ENCODE peak calls at places on chromosomes 12 and 14, in eight cellular contexts. I, G, F, Q, L, P, M and A are unnamed samples.

GRCh38 chr12:6952860-6953416 is 1.8 kb downstream of the PTPN6 start:
- DNase-seq in I (no peak), G (no peak), F (no peak), Q (no peak), L (no peak), P (no peak), M (no peak), A (no peak)

GRCh38 chr14:94773017-94773681 is 3.2 kb upstream of the GSC start:
- DNase-seq in I (peak), G (no peak), F (no peak), Q (no peak), L (peak), P (no peak), M (no peak), A (peak)

GRCh38 chr12:49018282-49019119 is at the start of gene PRKAG1:
- DNase-seq in I (peak), G (peak), F (peak), Q (peak), L (peak), P (peak), M (peak), A (peak)

GRCh38 chr12:94740601-94741362 is 90.4 kb upstream of the TMCC3 start:
- DNase-seq in I (no peak), G (no peak), F (no peak), Q (no peak), L (no peak), P (no peak), M (no peak), A (no peak)

GRCh38 chr14:72538387-72538786 is 355.5 kb downstream of the DPF3 start:
- DNase-seq in I (no peak), G (no peak), F (no peak), Q (no peak), L (no peak), P (no peak), M (no peak), A (no peak)

GRCh38 chr12:101761347-101761746 is 22.1 kb upstream of the SYCP3 start:
- DNase-seq in I (no peak), G (no peak), F (no peak), Q (no peak), L (no peak), P (no peak), M (no peak), A (no peak)

GRCh38 chr12:99223554-99223953 is 424.0 kb upstream of the GARIN6 start:
- DNase-seq in I (no peak), G (no peak), F (no peak), Q (no peak), L (no peak), P (no peak), M (no peak), A (no peak)

GRCh38 chr14:38201137-38201828 is 6.4 kb upstream of the SSTR1 start:
- DNase-seq in I (no peak), G (no peak), F (no peak), Q (no peak), L (no peak), P (no peak), M (peak), A (no peak)

GRCh38 chr12:104720346-104721064 is 237.6 kb downstream of the SLC41A2 start:
- DNase-seq in I (no peak), G (peak), F (no peak), Q (no peak), L (peak), P (peak), M (no peak), A (peak)

GRCh38 chr12:72072613-72073212 is 134.1 kb downstream of the TPH2 start:
- DNase-seq in I (no peak), G (no peak), F (no peak), Q (no peak), L (peak), P (no peak), M (no peak), A (no peak)

GRCh38 chr12:115871714-115872113 is 405.8 kb downstream of the MED13L start:
- DNase-seq in I (no peak), G (no peak), F (no peak), Q (peak), L (peak), P (peak), M (peak), A (no peak)

GRCh38 chr12:105204127-105204526 is 31.8 kb downstream of the APPL2 start:
- DNase-seq in I (no peak), G (no peak), F (no peak), Q (no peak), L (no peak), P (no peak), M (no peak), A (no peak)

GRCh38 chr14:64186231-64187129 is 107.7 kb downstream of the ESR2 start:
- DNase-seq in I (no peak), G (no peak), F (no peak), Q (no peak), L (peak), P (no peak), M (no peak), A (no peak)

GRCh38 chr12:31880340-31880739 is 78.9 kb upstream of the RESF1 start:
- DNase-seq in I (no peak), G (no peak), F (no peak), Q (no peak), L (no peak), P (no peak), M (no peak), A (peak)

GRCh38 chr14:104392001-104392395 is 187.6 kb upstream of the C14orf180 start:
- DNase-seq in I (no peak), G (no peak), F (no peak), Q (no peak), L (no peak), P (no peak), M (no peak), A (peak)

GRCh38 chr14:34181308-34181707 is 230.4 kb upstream of the EGLN3 start:
- DNase-seq in I (no peak), G (no peak), F (no peak), Q (no peak), L (no peak), P (no peak), M (no peak), A (no peak)

GRCh38 chr12:113996026-113996425 is 29.9 kb upstream of the RBM19 start:
- DNase-seq in I (no peak), G (no peak), F (no peak), Q (no peak), L (no peak), P (no peak), M (no peak), A (no peak)

GRCh38 chr14:55780156-55780946 is 200.3 kb downstream of the KTN1 start:
- DNase-seq in I (no peak), G (no peak), F (peak), Q (peak), L (peak), P (peak), M (no peak), A (no peak)

GRCh38 chr12:57697076-57697475 is 3.1 kb downstream of the OS9 start:
- DNase-seq in I (no peak), G (no peak), F (no peak), Q (no peak), L (no peak), P (no peak), M (no peak), A (no peak)

GRCh38 chr12:17304503-17305347 is 698.8 kb upstream of the LMO3 start:
- DNase-seq in I (no peak), G (no peak), F (no peak), Q (no peak), L (peak), P (peak), M (no peak), A (no peak)

GRCh38 chr14:100910888-100911664 is 7.6 kb upstream of the RTL1 start:
- DNase-seq in I (no peak), G (no peak), F (no peak), Q (no peak), L (no peak), P (no peak), M (no peak), A (no peak)

GRCh38 chr12:115911360-115911759 is 366.1 kb downstream of the MED13L start:
- DNase-seq in I (no peak), G (no peak), F (no peak), Q (no peak), L (no peak), P (no peak), M (no peak), A (no peak)

GRCh38 chr12:10190558-10191388 is 11.9 kb downstream of the TMEM52B start:
- DNase-seq in I (no peak), G (peak), F (peak), Q (peak), L (peak), P (peak), M (no peak), A (peak)

GRCh38 chr12:45292486-45293195 is 76.7 kb downstream of the ANO6 start:
- DNase-seq in I (no peak), G (no peak), F (peak), Q (no peak), L (no peak), P (no peak), M (no peak), A (no peak)

GRCh38 chr12:54980341-54980740 is 4.2 kb downstream of the TESPA1 start:
- DNase-seq in I (no peak), G (peak), F (no peak), Q (no peak), L (no peak), P (no peak), M (no peak), A (no peak)

GRCh38 chr12:108337235-108338223 is 1.6 kb downstream of the CMKLR1 start:
- DNase-seq in I (no peak), G (no peak), F (no peak), Q (peak), L (no peak), P (peak), M (no peak), A (no peak)

GRCh38 chr12:12008931-12009611 is 61.7 kb upstream of the BCL2L14 start:
- DNase-seq in I (no peak), G (no peak), F (peak), Q (peak), L (peak), P (peak), M (peak), A (peak)

GRCh38 chr12:68451261-68452091 is 119.3 kb upstream of the MDM1 start:
- DNase-seq in I (no peak), G (no peak), F (no peak), Q (no peak), L (peak), P (peak), M (no peak), A (peak)

GRCh38 chr12:100329800-100330199 is 27.1 kb upstream of the SLC17A8 start:
- DNase-seq in I (no peak), G (no peak), F (no peak), Q (no peak), L (no peak), P (no peak), M (no peak), A (no peak)

GRCh38 chr14:34065690-34066391 is 115.0 kb upstream of the EGLN3 start:
- DNase-seq in I (no peak), G (no peak), F (no peak), Q (no peak), L (no peak), P (no peak), M (no peak), A (no peak)

GRCh38 chr14:49907186-49907585 is 14.3 kb downstream of the ARF6 start:
- DNase-seq in I (no peak), G (no peak), F (no peak), Q (no peak), L (no peak), P (no peak), M (no peak), A (no peak)

GRCh38 chr14:91883770-91884169 is 16.4 kb upstream of the TC2N start:
- DNase-seq in I (no peak), G (no peak), F (no peak), Q (no peak), L (no peak), P (peak), M (no peak), A (no peak)

GRCh38 chr14:54803926-54804719 is 98.5 kb downstream of the GCH1 start:
- DNase-seq in I (peak), G (no peak), F (no peak), Q (no peak), L (no peak), P (no peak), M (no peak), A (no peak)

GRCh38 chr12:79635676-79636075 is 55.1 kb downstream of the PAWR start:
- DNase-seq in I (no peak), G (no peak), F (no peak), Q (no peak), L (no peak), P (peak), M (peak), A (no peak)

GRCh38 chr14:68506645-68507405 is 286.0 kb downstream of the ZFP36L1 start:
- DNase-seq in I (no peak), G (no peak), F (peak), Q (no peak), L (peak), P (no peak), M (no peak), A (no peak)